ENCODE peak calls at places on chromosomes 13 and 19, in eight cellular contexts. D, F, Q, V, P, A, H and I are unnamed samples.

GRCh38 chr13:33730147-33730546 is 87.8 kb upstream of the RFC3 start:
- DNase-seq in H (no peak), P (no peak), Q (no peak), F (no peak), D (no peak), A (no peak), V (no peak), I (no peak)

GRCh38 chr13:107373551-107373950 is 805.6 kb upstream of the ARGLU1 start:
- DNase-seq in F (no peak), H (peak), P (no peak), A (peak), Q (no peak), D (peak), V (peak), I (peak)

GRCh38 chr19:50844296-50844935 is 10.3 kb upstream of the KLK3 start:
- DNase-seq in Q (no peak), F (no peak), D (no peak), V (no peak), A (peak), P (no peak), H (no peak), I (no peak)

GRCh38 chr19:55283548-55284393 is at the start of gene BRSK1:
- DNase-seq in D (peak), H (peak), P (peak), Q (peak), V (peak), A (peak), F (peak), I (no peak)

GRCh38 chr13:113584870-113585671 is 518 bp downstream of the TFDP1 start:
- DNase-seq in A (peak), F (no peak), V (no peak), D (no peak), H (no peak), Q (peak), P (peak), I (no peak)

GRCh38 chr13:74061939-74062595 is 72.1 kb downstream of the KLF12 start:
- DNase-seq in H (no peak), V (peak), A (no peak), P (no peak), Q (no peak), F (no peak), D (peak), I (peak)

GRCh38 chr19:45446944-45447343 is 20.9 kb upstream of the FOSB start:
- DNase-seq in P (no peak), D (no peak), H (no peak), Q (no peak), F (no peak), V (no peak), A (no peak), I (no peak)

GRCh38 chr13:47858042-47858677 is 142.9 kb downstream of the SUCLA2 start:
- DNase-seq in F (no peak), A (no peak), V (no peak), H (no peak), P (no peak), D (no peak), Q (no peak), I (no peak)

GRCh38 chr19:43738780-43739211 is 16.0 kb downstream of the SMG9 start:
- DNase-seq in F (no peak), D (peak), A (no peak), Q (no peak), P (peak), V (no peak), H (no peak), I (no peak)

GRCh38 chr19:58330458-58330857 is 3.7 kb downstream of the ZSCAN22 start:
- DNase-seq in D (peak), P (no peak), V (no peak), H (no peak), F (no peak), A (no peak), Q (no peak), I (peak)

GRCh38 chr13:111911754-111912452 is 155.0 kb upstream of the SOX1 start:
- DNase-seq in A (peak), H (no peak), Q (no peak), V (no peak), F (no peak), P (no peak), D (no peak), I (no peak)

GRCh38 chr19:46014534-46014933 is 8.3 kb downstream of the PGLYRP1 start:
- DNase-seq in Q (no peak), F (no peak), H (peak), P (peak), V (no peak), A (no peak), D (no peak), I (no peak)

GRCh38 chr13:40161008-40161694 is 505.3 kb downstream of the FOXO1 start:
- DNase-seq in P (no peak), F (no peak), D (no peak), Q (no peak), V (no peak), H (no peak), A (no peak), I (no peak)

GRCh38 chr13:44050450-44051063 is 170.9 kb downstream of the LACC1 start:
- DNase-seq in F (no peak), V (peak), H (no peak), D (peak), Q (no peak), A (peak), P (no peak), I (no peak)

GRCh38 chr19:55670280-55671053 is 4.6 kb upstream of the EPN1 start:
- DNase-seq in Q (no peak), F (no peak), D (no peak), A (peak), V (no peak), P (peak), H (no peak), I (no peak)

GRCh38 chr19:6210721-6211600 is 68.8 kb downstream of the MLLT1 start:
- DNase-seq in F (no peak), V (no peak), D (no peak), H (no peak), P (peak), A (no peak), Q (no peak), I (no peak)

GRCh38 chr13:68697551-68697950 is 1410.1 kb upstream of the ATXN8OS start:
- DNase-seq in D (peak), Q (no peak), A (no peak), F (no peak), V (no peak), P (no peak), H (no peak), I (no peak)

GRCh38 chr19:49866933-49867782 is at the start of gene PNKP:
- DNase-seq in H (peak), V (no peak), F (peak), Q (peak), A (peak), D (peak), P (peak), I (peak)

GRCh38 chr13:99614465-99614885 is 113.2 kb downstream of the TM9SF2 start:
- DNase-seq in V (no peak), D (peak), P (no peak), A (no peak), H (no peak), F (no peak), Q (no peak), I (no peak)

GRCh38 chr19:9934132-9934950 is 2.0 kb downstream of the OLFM2 start:
- DNase-seq in D (peak), F (peak), Q (peak), V (no peak), H (peak), P (peak), A (no peak), I (no peak)

GRCh38 chr19:57465680-57466381 is 8.9 kb upstream of the VN1R1 start:
- DNase-seq in D (peak), H (no peak), F (no peak), P (no peak), A (no peak), V (no peak), Q (peak), I (no peak)

GRCh38 chr19:45069056-45069455 is 7.2 kb downstream of the ZNF296 start:
- DNase-seq in F (no peak), H (no peak), D (peak), P (no peak), A (no peak), Q (no peak), V (no peak), I (no peak)

GRCh38 chr13:97234236-97234635 is 12.1 kb downstream of the MBNL2 start:
- DNase-seq in Q (no peak), H (no peak), D (no peak), V (no peak), F (no peak), A (no peak), P (no peak), I (no peak)

GRCh38 chr19:51093066-51093465 is 10.4 kb upstream of the KLK14 start:
- DNase-seq in H (no peak), F (no peak), A (no peak), V (no peak), P (peak), Q (no peak), D (no peak), I (no peak)

GRCh38 chr13:96817336-96817941 is 176.8 kb downstream of the OXGR1 start:
- DNase-seq in H (peak), Q (no peak), A (peak), V (no peak), P (no peak), D (peak), F (no peak), I (no peak)

GRCh38 chr13:42484396-42484795 is 89.6 kb upstream of the TNFSF11 start:
- DNase-seq in V (no peak), P (no peak), A (no peak), Q (no peak), H (no peak), D (no peak), F (no peak), I (no peak)

GRCh38 chr19:41431426-41432386 is 4.5 kb upstream of the B3GNT8 start:
- DNase-seq in H (no peak), V (no peak), P (no peak), D (peak), A (no peak), Q (no peak), F (peak), I (no peak)

GRCh38 chr13:28636078-28636477 is 22.9 kb upstream of the POMP start:
- DNase-seq in V (peak), A (no peak), F (no peak), D (peak), Q (no peak), H (no peak), P (no peak), I (peak)

GRCh38 chr19:2552859-2553258 is 76.9 kb downstream of the GADD45B start:
- DNase-seq in D (no peak), V (no peak), H (no peak), P (peak), F (no peak), A (no peak), Q (peak), I (no peak)

GRCh38 chr13:102707465-102707864 is 12.6 kb upstream of the METTL21C start:
- DNase-seq in P (no peak), A (peak), V (peak), Q (no peak), D (peak), F (no peak), H (no peak), I (peak)

GRCh38 chr13:43629691-43630480 is 156.9 kb downstream of the ENOX1 start:
- DNase-seq in Q (no peak), V (peak), D (peak), F (no peak), H (no peak), P (no peak), A (no peak), I (peak)

GRCh38 chr13:44759723-44760360 is 183.7 kb upstream of the TSC22D1 start:
- DNase-seq in F (peak), H (no peak), V (no peak), Q (no peak), A (peak), P (no peak), D (no peak), I (no peak)

GRCh38 chr13:73531014-73531413 is 472.2 kb downstream of the KLF5 start:
- DNase-seq in V (no peak), P (no peak), Q (no peak), D (no peak), A (no peak), F (no peak), H (no peak), I (no peak)

GRCh38 chr19:35144600-35145436 is 1.8 kb downstream of the FXYD7 start:
- DNase-seq in H (no peak), D (peak), V (no peak), Q (no peak), F (no peak), A (no peak), P (peak), I (no peak)

GRCh38 chr19:49368711-49369358 is 5.2 kb downstream of the DKKL1 start:
- DNase-seq in Q (no peak), H (no peak), V (no peak), P (no peak), D (no peak), F (no peak), A (no peak), I (no peak)